ENCODE peak calls at places on chromosomes 3 and 15, in nine cellular contexts. One of them, this sample, is unnamed.

GRCh38 chr3:183116051-183116614 is 16.8 kb upstream of the MCCC1 start:
- DNase-seq in stomach: peak
- DNase-seq in Peyer's patch: peak
- DNase-seq in body of pancreas: peak
- DNase-seq in fibroblast of pulmonary artery: no peak
- DNase-seq in foreskin fibroblast: no peak
- DNase-seq in bronchial epithelial cell: peak
- DNase-seq in mesendoderm: peak
- DNase-seq in HCT116: no peak
- DNase-seq in this sample: peak

GRCh38 chr3:122189357-122189756 is 5.9 kb downstream of the CASR start:
- DNase-seq in stomach: no peak
- DNase-seq in Peyer's patch: no peak
- DNase-seq in body of pancreas: no peak
- DNase-seq in fibroblast of pulmonary artery: no peak
- DNase-seq in foreskin fibroblast: no peak
- DNase-seq in bronchial epithelial cell: no peak
- DNase-seq in mesendoderm: no peak
- DNase-seq in HCT116: no peak
- DNase-seq in this sample: no peak

GRCh38 chr15:68730491-68731317 is 90.0 kb downstream of the ANP32A start:
- DNase-seq in stomach: peak
- DNase-seq in Peyer's patch: no peak
- DNase-seq in body of pancreas: peak
- DNase-seq in fibroblast of pulmonary artery: peak
- DNase-seq in foreskin fibroblast: peak
- DNase-seq in bronchial epithelial cell: peak
- DNase-seq in mesendoderm: peak
- DNase-seq in HCT116: peak
- DNase-seq in this sample: peak

GRCh38 chr3:192422998-192423349 is 304.4 kb downstream of the FGF12 start:
- DNase-seq in stomach: no peak
- DNase-seq in Peyer's patch: no peak
- DNase-seq in body of pancreas: no peak
- DNase-seq in fibroblast of pulmonary artery: peak
- DNase-seq in foreskin fibroblast: no peak
- DNase-seq in bronchial epithelial cell: no peak
- DNase-seq in mesendoderm: peak
- DNase-seq in HCT116: no peak
- DNase-seq in this sample: peak

GRCh38 chr3:26613999-26614398 is 8.6 kb upstream of the LRRC3B start:
- DNase-seq in stomach: no peak
- DNase-seq in Peyer's patch: no peak
- DNase-seq in body of pancreas: no peak
- DNase-seq in fibroblast of pulmonary artery: no peak
- DNase-seq in foreskin fibroblast: no peak
- DNase-seq in bronchial epithelial cell: no peak
- DNase-seq in mesendoderm: no peak
- DNase-seq in HCT116: no peak
- DNase-seq in this sample: no peak

GRCh38 chr15:91348812-91349500 is 248.9 kb downstream of the SV2B start:
- DNase-seq in stomach: no peak
- DNase-seq in Peyer's patch: no peak
- DNase-seq in body of pancreas: no peak
- DNase-seq in fibroblast of pulmonary artery: no peak
- DNase-seq in foreskin fibroblast: no peak
- DNase-seq in bronchial epithelial cell: peak
- DNase-seq in mesendoderm: no peak
- DNase-seq in HCT116: no peak
- DNase-seq in this sample: peak

GRCh38 chr3:99934984-99935797 is 117.5 kb downstream of the CMSS1 start:
- DNase-seq in stomach: no peak
- DNase-seq in Peyer's patch: no peak
- DNase-seq in body of pancreas: no peak
- DNase-seq in fibroblast of pulmonary artery: peak
- DNase-seq in foreskin fibroblast: no peak
- DNase-seq in bronchial epithelial cell: no peak
- DNase-seq in mesendoderm: peak
- DNase-seq in HCT116: no peak
- DNase-seq in this sample: no peak

GRCh38 chr3:195425849-195426248 is 17.0 kb downstream of the ACAP2 start:
- DNase-seq in stomach: no peak
- DNase-seq in Peyer's patch: no peak
- DNase-seq in body of pancreas: no peak
- DNase-seq in fibroblast of pulmonary artery: no peak
- DNase-seq in foreskin fibroblast: no peak
- DNase-seq in bronchial epithelial cell: no peak
- DNase-seq in mesendoderm: no peak
- DNase-seq in HCT116: no peak
- DNase-seq in this sample: peak

GRCh38 chr3:69086133-69086722 is 1.5 kb downstream of the ARL6IP5 start:
- DNase-seq in stomach: peak
- DNase-seq in Peyer's patch: peak
- DNase-seq in body of pancreas: peak
- DNase-seq in fibroblast of pulmonary artery: peak
- DNase-seq in foreskin fibroblast: peak
- DNase-seq in bronchial epithelial cell: peak
- DNase-seq in mesendoderm: no peak
- DNase-seq in HCT116: peak
- DNase-seq in this sample: peak

GRCh38 chr3:57764794-57765193 is 8.7 kb downstream of the SLMAP start:
- DNase-seq in stomach: no peak
- DNase-seq in Peyer's patch: no peak
- DNase-seq in body of pancreas: no peak
- DNase-seq in fibroblast of pulmonary artery: no peak
- DNase-seq in foreskin fibroblast: no peak
- DNase-seq in bronchial epithelial cell: no peak
- DNase-seq in mesendoderm: no peak
- DNase-seq in HCT116: no peak
- DNase-seq in this sample: no peak

GRCh38 chr3:159898147-159898546 is 90.5 kb upstream of the IL12A start:
- DNase-seq in stomach: no peak
- DNase-seq in Peyer's patch: no peak
- DNase-seq in body of pancreas: no peak
- DNase-seq in fibroblast of pulmonary artery: no peak
- DNase-seq in foreskin fibroblast: no peak
- DNase-seq in bronchial epithelial cell: no peak
- DNase-seq in mesendoderm: no peak
- DNase-seq in HCT116: no peak
- DNase-seq in this sample: no peak

GRCh38 chr3:153977148-153977547 is 144.0 kb upstream of the ARHGEF26 start:
- DNase-seq in stomach: no peak
- DNase-seq in Peyer's patch: no peak
- DNase-seq in body of pancreas: peak
- DNase-seq in fibroblast of pulmonary artery: peak
- DNase-seq in foreskin fibroblast: peak
- DNase-seq in bronchial epithelial cell: no peak
- DNase-seq in mesendoderm: no peak
- DNase-seq in HCT116: no peak
- DNase-seq in this sample: no peak

GRCh38 chr3:72487078-72487765 is 361.0 kb downstream of the SHQ1 start:
- DNase-seq in stomach: peak
- DNase-seq in Peyer's patch: peak
- DNase-seq in body of pancreas: peak
- DNase-seq in fibroblast of pulmonary artery: peak
- DNase-seq in foreskin fibroblast: peak
- DNase-seq in bronchial epithelial cell: peak
- DNase-seq in mesendoderm: peak
- DNase-seq in HCT116: peak
- DNase-seq in this sample: no peak

GRCh38 chr15:100193277-100193860 is 148.4 kb downstream of the ADAMTS17 start:
- DNase-seq in stomach: no peak
- DNase-seq in Peyer's patch: no peak
- DNase-seq in body of pancreas: no peak
- DNase-seq in fibroblast of pulmonary artery: no peak
- DNase-seq in foreskin fibroblast: no peak
- DNase-seq in bronchial epithelial cell: no peak
- DNase-seq in mesendoderm: no peak
- DNase-seq in HCT116: no peak
- DNase-seq in this sample: no peak

DNA sequence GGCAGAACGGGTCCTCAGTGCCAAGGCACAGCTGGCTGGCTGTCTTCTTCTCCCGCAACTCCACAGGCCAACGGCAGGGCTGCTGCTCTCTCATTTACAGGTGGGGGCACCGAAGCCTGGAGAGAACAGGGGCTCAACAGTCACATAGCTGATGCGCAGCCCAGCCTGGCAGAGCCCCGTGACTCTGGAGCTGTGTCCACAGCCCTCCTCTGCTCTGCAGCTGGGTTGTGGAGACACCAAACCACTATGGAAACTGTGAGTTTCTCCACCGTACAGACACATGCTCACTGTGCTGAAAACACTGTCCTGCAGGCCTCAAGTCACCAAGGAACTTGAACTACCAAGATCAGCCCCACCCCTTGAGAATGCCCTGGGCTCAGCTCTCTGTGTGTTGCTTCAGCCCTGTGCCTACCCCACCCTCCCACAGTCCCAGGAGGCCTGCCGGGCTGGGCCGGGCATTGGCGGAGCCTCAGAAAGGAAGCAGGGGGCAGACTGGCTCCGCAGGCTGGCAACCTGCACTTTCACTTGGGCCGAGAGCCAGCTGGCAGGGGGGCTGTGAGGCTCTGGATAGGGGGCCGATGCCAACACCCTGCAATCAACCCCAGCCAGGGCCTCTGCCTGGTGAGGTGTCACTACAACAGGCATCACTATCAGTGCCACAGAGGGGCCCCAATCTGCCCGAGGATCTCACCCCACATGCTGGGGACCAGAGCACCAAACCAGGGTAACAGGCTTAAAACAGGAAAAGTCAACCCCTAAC is 113.7 kb upstream of the RPL32 start:
- DNase-seq in stomach: peak
- DNase-seq in Peyer's patch: peak
- DNase-seq in body of pancreas: peak
- DNase-seq in fibroblast of pulmonary artery: no peak
- DNase-seq in foreskin fibroblast: peak
- DNase-seq in bronchial epithelial cell: peak
- DNase-seq in mesendoderm: no peak
- DNase-seq in HCT116: no peak
- DNase-seq in this sample: no peak
- H3K4me3 ChIP-seq in stomach: no peak
- H3K4me3 ChIP-seq in Peyer's patch: no peak
- H3K4me3 ChIP-seq in body of pancreas: no peak
- H3K4me3 ChIP-seq in fibroblast of pulmonary artery: no peak
- H3K4me3 ChIP-seq in foreskin fibroblast: no peak
- H3K4me3 ChIP-seq in bronchial epithelial cell: no peak
- H3K4me3 ChIP-seq in mesendoderm: no peak
- H3K4me3 ChIP-seq in HCT116: no peak
- H3K4me3 ChIP-seq in this sample: no peak

DNA sequence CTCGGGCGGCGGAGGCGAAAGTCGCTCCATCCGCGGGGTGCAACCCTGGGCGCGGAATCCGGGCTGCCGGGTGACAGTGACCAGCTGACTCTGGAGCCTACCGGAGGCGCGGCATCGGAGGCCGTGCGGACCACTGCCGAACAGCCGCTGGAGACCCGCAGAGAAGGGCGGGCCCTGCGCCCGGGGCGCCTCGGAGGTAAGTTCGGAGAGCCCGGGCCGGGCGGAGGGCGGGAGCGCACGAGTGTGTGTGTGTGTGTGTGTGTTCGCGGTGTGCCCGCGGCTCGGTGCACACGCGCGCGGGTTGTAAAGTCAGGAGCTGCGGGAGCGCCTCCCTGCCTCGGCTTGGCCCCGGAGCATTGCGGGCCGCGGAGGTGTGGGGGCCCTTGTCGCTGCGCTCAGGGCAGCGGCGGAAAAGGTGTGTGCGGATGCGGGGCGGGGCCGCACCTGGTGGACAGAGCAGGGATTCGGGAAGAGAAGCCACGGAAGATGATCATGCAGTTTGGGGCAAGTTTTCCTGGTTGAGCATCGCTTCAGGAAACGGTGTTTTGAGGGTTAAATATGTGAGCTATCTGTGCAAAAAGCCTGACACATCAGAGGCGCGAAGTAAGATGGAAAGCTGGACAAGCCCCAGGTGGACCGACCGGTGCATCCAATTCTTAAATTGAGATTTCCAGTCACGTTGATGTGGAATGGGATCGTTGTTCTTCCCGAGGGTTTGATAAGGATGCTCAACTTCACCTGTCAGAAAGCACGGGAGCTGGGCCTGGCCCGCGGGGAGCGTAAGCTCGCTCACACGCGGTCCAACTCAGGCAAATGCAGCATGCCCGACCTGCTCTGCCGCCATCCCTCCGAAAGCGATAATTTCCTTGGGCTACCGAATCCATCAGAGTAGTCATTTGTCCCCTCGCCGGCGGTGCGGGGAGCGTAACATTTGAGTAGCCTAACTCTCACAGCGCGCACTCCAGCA is 492 bp downstream of the MINAR1 start:
- DNase-seq in stomach: no peak
- DNase-seq in Peyer's patch: no peak
- DNase-seq in body of pancreas: peak
- DNase-seq in fibroblast of pulmonary artery: no peak
- DNase-seq in foreskin fibroblast: no peak
- DNase-seq in bronchial epithelial cell: no peak
- DNase-seq in mesendoderm: peak
- DNase-seq in HCT116: no peak
- DNase-seq in this sample: no peak
- H3K4me3 ChIP-seq in stomach: peak
- H3K4me3 ChIP-seq in Peyer's patch: peak
- H3K4me3 ChIP-seq in body of pancreas: peak
- H3K4me3 ChIP-seq in fibroblast of pulmonary artery: peak
- H3K4me3 ChIP-seq in foreskin fibroblast: peak
- H3K4me3 ChIP-seq in bronchial epithelial cell: peak
- H3K4me3 ChIP-seq in mesendoderm: no peak
- H3K4me3 ChIP-seq in HCT116: no peak
- H3K4me3 ChIP-seq in this sample: no peak

DNA sequence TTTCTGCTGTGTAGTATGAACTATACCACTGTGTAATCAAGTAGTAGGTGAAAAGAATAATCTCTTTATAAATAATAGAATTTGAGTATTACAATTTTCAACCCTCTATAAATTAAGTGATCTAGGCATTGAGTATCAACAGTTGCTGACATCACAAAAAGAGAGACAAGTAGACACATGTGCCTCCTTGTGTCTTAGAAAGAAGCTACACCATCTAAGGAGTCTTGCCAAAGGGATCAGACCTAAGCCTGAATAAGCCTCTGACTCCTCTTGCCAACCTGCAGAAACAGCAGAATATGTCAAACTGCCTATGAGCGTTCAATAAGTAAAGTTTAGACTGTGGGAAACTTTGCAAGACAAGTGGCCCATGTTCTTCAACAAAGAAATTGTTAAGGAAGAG is 5.8 kb upstream of the MTMR10 start:
- DNase-seq in stomach: no peak
- DNase-seq in Peyer's patch: no peak
- DNase-seq in body of pancreas: no peak
- DNase-seq in fibroblast of pulmonary artery: no peak
- DNase-seq in foreskin fibroblast: no peak
- DNase-seq in bronchial epithelial cell: peak
- DNase-seq in mesendoderm: no peak
- DNase-seq in HCT116: no peak
- DNase-seq in this sample: no peak
- H3K4me3 ChIP-seq in stomach: no peak
- H3K4me3 ChIP-seq in Peyer's patch: no peak
- H3K4me3 ChIP-seq in body of pancreas: no peak
- H3K4me3 ChIP-seq in fibroblast of pulmonary artery: no peak
- H3K4me3 ChIP-seq in foreskin fibroblast: no peak
- H3K4me3 ChIP-seq in bronchial epithelial cell: no peak
- H3K4me3 ChIP-seq in mesendoderm: no peak
- H3K4me3 ChIP-seq in HCT116: no peak
- H3K4me3 ChIP-seq in this sample: no peak

DNA sequence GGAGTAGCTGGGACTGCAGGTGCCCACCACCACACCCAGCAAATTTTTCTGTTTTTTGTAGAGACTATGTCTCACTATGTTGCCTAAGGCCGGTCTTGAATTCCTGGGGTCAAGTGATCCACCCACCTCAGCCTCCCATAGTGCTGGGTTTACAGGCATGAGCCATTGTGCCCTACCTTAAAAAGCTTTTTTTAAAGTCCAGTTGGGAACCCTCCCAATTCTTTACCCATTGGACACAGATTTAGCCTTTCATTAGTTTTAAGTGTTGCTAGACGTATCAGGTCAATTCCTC is 1.7 kb upstream of the DENND4A start:
- DNase-seq in stomach: no peak
- DNase-seq in Peyer's patch: no peak
- DNase-seq in body of pancreas: no peak
- DNase-seq in fibroblast of pulmonary artery: no peak
- DNase-seq in foreskin fibroblast: no peak
- DNase-seq in bronchial epithelial cell: no peak
- DNase-seq in mesendoderm: no peak
- DNase-seq in HCT116: no peak
- DNase-seq in this sample: no peak
- H3K4me3 ChIP-seq in stomach: no peak
- H3K4me3 ChIP-seq in Peyer's patch: no peak
- H3K4me3 ChIP-seq in body of pancreas: no peak
- H3K4me3 ChIP-seq in fibroblast of pulmonary artery: no peak
- H3K4me3 ChIP-seq in foreskin fibroblast: no peak
- H3K4me3 ChIP-seq in bronchial epithelial cell: no peak
- H3K4me3 ChIP-seq in mesendoderm: no peak
- H3K4me3 ChIP-seq in HCT116: no peak
- H3K4me3 ChIP-seq in this sample: no peak

This sample was measured in Jurkat, Clone E6-1.